ENCODE peak calls at places on chromosomes 2 and 18, in six cellular contexts. J is HFFc6; A is hepatic stellate cell; I is transverse colon; C is renal cortical epithelial cell; H is stimulated activated CD4-positive, alpha-beta T cell treated with anti-CD3 and anti-CD28 coated beads, Interleukin-12 subunit alpha, Interleukin-12 subunit beta, amount 100 ng/mL, for 48 hours. T is an unnamed sample.

GRCh38 chr2:69937968-69938367 is 23.1 kb downstream of the MXD1 start:
- DNase-seq in J (no peak), A (no peak), I (no peak), C (no peak), H (no peak), T (no peak)

GRCh38 chr18:33116376-33116775 is 324.1 kb downstream of the CCDC178 start:
- DNase-seq in J (no peak), A (no peak), I (peak; percentile 82), C (peak; percentile 75), H (no peak), T (no peak)

GRCh38 chr2:144162652-144163051 is 357.3 kb downstream of the ZEB2 start:
- DNase-seq in J (no peak), A (no peak), I (peak; percentile 25), C (peak; percentile 40), H (no peak), T (peak; percentile 52)

GRCh38 chr2:205358351-205358815 is 323.9 kb upstream of the NRP2 start:
- DNase-seq in J (peak; percentile 43), A (no peak), I (no peak), C (no peak), H (no peak), T (no peak)

GRCh38 chr2:178059111-178059510 is 13.5 kb downstream of the PDE11A start:
- DNase-seq in J (no peak), A (no peak), I (no peak), C (no peak), H (no peak), T (no peak)

GRCh38 chr2:24766609-24767008 is 26.6 kb downstream of the PTRHD1 start:
- DNase-seq in J (no peak), A (no peak), I (no peak), C (no peak), H (no peak), T (no peak)

GRCh38 chr2:148507970-148508369 is 136.6 kb upstream of the EPC2 start:
- DNase-seq in J (no peak), A (no peak), I (no peak), C (no peak), H (no peak), T (no peak)

GRCh38 chr2:196466581-196466980 is 172.9 kb upstream of the CCDC150 start:
- DNase-seq in J (no peak), A (no peak), I (no peak), C (no peak), H (no peak), T (no peak)

GRCh38 chr18:63074987-63075404 is 244.6 kb downstream of the BCL2 start:
- DNase-seq in J (no peak), A (peak; percentile 72), I (peak; percentile 79), C (no peak), H (peak; percentile 62), T (peak; percentile 59)

GRCh38 chr2:45102141-45102540 is 92.9 kb upstream of the SIX2 start:
- DNase-seq in J (no peak), A (no peak), I (no peak), C (peak; percentile 11), H (no peak), T (no peak)

GRCh38 chr18:42517896-42518295 is 562.9 kb downstream of the PIK3C3 start:
- DNase-seq in J (no peak), A (no peak), I (no peak), C (peak; percentile 79), H (no peak), T (no peak)

GRCh38 chr18:10416020-10416419 is 38.4 kb upstream of the APCDD1 start:
- DNase-seq in J (no peak), A (no peak), I (no peak), C (no peak), H (no peak), T (no peak)

GRCh38 chr2:195603408-195603807 is 53.6 kb upstream of the SLC39A10 start:
- DNase-seq in J (no peak), A (no peak), I (no peak), C (no peak), H (no peak), T (no peak)

GRCh38 chr2:215140166-215140707 is 1.8 kb upstream of the ABCA12 start:
- DNase-seq in J (no peak), A (no peak), I (no peak), C (peak; percentile 16), H (no peak), T (no peak)

GRCh38 chr18:33596178-33596854 is 18.3 kb downstream of the ASXL3 start:
- DNase-seq in J (no peak), A (peak; percentile 19), I (no peak), C (peak; percentile 6), H (no peak), T (no peak)

GRCh38 chr2:217418090-217418489 is 558.2 kb upstream of the TNP1 start:
- DNase-seq in J (peak; percentile 90), A (peak; percentile 45), I (no peak), C (no peak), H (no peak), T (no peak)

GRCh38 chr2:105653313-105653712 is 91.4 kb upstream of the NCK2 start:
- DNase-seq in J (no peak), A (no peak), I (no peak), C (no peak), H (no peak), T (no peak)

GRCh38 chr2:169462896-169463695 is 16.2 kb upstream of the BBS5 start:
- DNase-seq in J (peak; percentile 81), A (peak; percentile 37), I (no peak), C (peak; percentile 60), H (no peak), T (no peak)

GRCh38 chr2:18703555-18703954 is 114.2 kb upstream of the NT5C1B start:
- DNase-seq in J (no peak), A (no peak), I (no peak), C (peak; percentile 9), H (no peak), T (no peak)

GRCh38 chr2:173590278-173590811 is 235.7 kb downstream of the CDCA7 start:
- DNase-seq in J (peak; percentile 89), A (peak; percentile 24), I (no peak), C (peak; percentile 99), H (no peak), T (no peak)

GRCh38 chr2:69889302-69889701 is 4.5 kb upstream of the SNRNP27 start:
- DNase-seq in J (no peak), A (no peak), I (no peak), C (no peak), H (no peak), T (no peak)

GRCh38 chr2:98391581-98392270 is 45.5 kb downstream of the CNGA3 start:
- DNase-seq in J (no peak), A (no peak), I (no peak), C (no peak), H (no peak), T (no peak)

GRCh38 chr2:42261531-42262195 is 92.5 kb downstream of the EML4 start:
- DNase-seq in J (no peak), A (no peak), I (no peak), C (no peak), H (no peak), T (no peak)

GRCh38 chr18:32550958-32551357 is 80.3 kb upstream of the GAREM1 start:
- DNase-seq in J (no peak), A (no peak), I (no peak), C (no peak), H (no peak), T (no peak)

GRCh38 chr2:59935005-59935404 is 618.4 kb downstream of the BCL11A start:
- DNase-seq in J (no peak), A (no peak), I (no peak), C (no peak), H (no peak), T (no peak)

GRCh38 chr2:241373449-241373848 is 17.4 kb downstream of the FARP2 start:
- DNase-seq in J (no peak), A (no peak), I (no peak), C (no peak), H (no peak), T (no peak)

GRCh38 chr18:57294547-57294946 is 57.8 kb upstream of the ST8SIA3 start:
- DNase-seq in J (no peak), A (no peak), I (no peak), C (no peak), H (no peak), T (no peak)

GRCh38 chr2:145842002-145842401 is 1322.1 kb upstream of the ZEB2 start:
- DNase-seq in J (no peak), A (no peak), I (no peak), C (peak; percentile 20), H (no peak), T (no peak)

T was measured in stimulated activated naive CD8-positive, alpha-beta T cell treated with anti-CD3 and anti-CD28 coated beads, Interleukin-15, amount 100 ng/mL, for 72 hours.